ENCODE peak calls at places on chromosomes 4 and X, in nine cellular contexts. C, J, L, V, D, W, B, Z and Y are unnamed samples.

GRCh38 chr4:81052119-81053068 is 21.9 kb downstream of the BMP3 start:
- DNase-seq in L (peak; percentile 61), C (peak; percentile 39), B (no peak), Z (peak; percentile 34), W (peak; percentile 67), D (peak; percentile 42), J (peak; percentile 87), V (peak; percentile 59), Y (peak; percentile 22)

GRCh38 chr4:1351854-1352633 is 5.0 kb downstream of the UVSSA start:
- DNase-seq in C (peak; percentile 92), Z (peak; percentile 38), J (peak; percentile 96), V (peak; percentile 95), D (peak; percentile 95), B (no peak), W (peak; percentile 91), L (peak; percentile 79), Y (peak; percentile 51)

GRCh38 chr4:64784125-64784524 is 374.9 kb upstream of the TECRL start:
- DNase-seq in L (peak; percentile 19), V (no peak), D (no peak), C (no peak), Z (no peak), B (no peak), J (peak; percentile 14), W (no peak), Y (peak; percentile 39)

GRCh38 chr4:150782921-150783320 is 201.0 kb downstream of the MAB21L2 start:
- DNase-seq in V (no peak), D (no peak), J (no peak), C (no peak), W (no peak), L (no peak), Z (no peak), B (no peak), Y (no peak)

GRCh38 chr4:143186202-143186601 is 1.5 kb downstream of the USP38 start:
- DNase-seq in B (no peak), D (no peak), L (peak; percentile 62), V (no peak), W (no peak), Z (no peak), J (no peak), C (no peak), Y (no peak)

GRCh38 chr4:47933798-47934197 is 19.4 kb upstream of the NFXL1 start:
- DNase-seq in W (no peak), V (no peak), Z (peak; percentile 23), C (no peak), J (peak; percentile 63), D (no peak), L (peak; percentile 64), B (no peak), Y (no peak)

GRCh38 chrX:1658083-1658463 is 43.2 kb downstream of the ASMT start:
- DNase-seq in B (no peak), V (peak; percentile 17), J (no peak), Z (no peak), L (no peak), C (peak; percentile 4), W (no peak), D (no peak), Y (no peak)

GRCh38 chrX:134548844-134549205 is 88.9 kb downstream of the HPRT1 start:
- DNase-seq in L (peak; percentile 17), B (no peak), C (no peak), V (no peak), W (no peak), D (no peak), Z (no peak), J (peak; percentile 30), Y (no peak)

GRCh38 chr4:68184923-68185322 is 55.3 kb upstream of the TMPRSS11F start:
- DNase-seq in Z (no peak), D (no peak), C (no peak), V (no peak), W (no peak), B (no peak), J (no peak), L (no peak), Y (no peak)

GRCh38 chrX:41761702-41762101 is 37.7 kb downstream of the GPR82 start:
- DNase-seq in C (no peak), B (no peak), W (no peak), D (no peak), J (no peak), Z (no peak), V (no peak), L (no peak), Y (no peak)

GRCh38 chr4:11470709-11471441 is 42.2 kb upstream of the HS3ST1 start:
- DNase-seq in W (no peak), D (no peak), Z (no peak), C (no peak), L (no peak), V (no peak), B (no peak), J (peak; percentile 9), Y (no peak)

GRCh38 chrX:47366051-47366722 is 4.2 kb upstream of the ZNF157 start:
- DNase-seq in B (peak; percentile 73), V (peak; percentile 65), J (peak; percentile 82), W (peak; percentile 80), C (peak; percentile 77), L (peak; percentile 77), Z (peak; percentile 32), D (peak; percentile 52), Y (no peak)

GRCh38 chrX:31036895-31037294 is 34.9 kb downstream of the FTHL17 start:
- DNase-seq in Z (peak; percentile 1), L (peak; percentile 52), V (peak; percentile 7), D (no peak), W (peak; percentile 48), J (peak; percentile 60), B (no peak), C (peak; percentile 18), Y (peak; percentile 4)

GRCh38 chr4:121950680-121951569 is 935 bp downstream of the TRPC3 start:
- DNase-seq in L (peak; percentile 30), D (peak; percentile 8), V (peak; percentile 30), W (peak; percentile 56), B (no peak), J (peak; percentile 44), Z (no peak), C (peak; percentile 38), Y (no peak)

GRCh38 chr4:159010563-159011260 is 92.2 kb upstream of the RAPGEF2 start:
- DNase-seq in V (no peak), J (no peak), C (no peak), B (no peak), Z (peak; percentile 18), L (no peak), D (no peak), W (no peak), Y (peak; percentile 69)

GRCh38 chrX:136754641-136755040 is 26.1 kb downstream of the ARHGEF6 start:
- DNase-seq in Z (no peak), B (no peak), D (no peak), W (no peak), C (peak; percentile 36), J (no peak), V (peak; percentile 18), L (no peak), Y (peak; percentile 5)

GRCh38 chr4:107034982-107035710 is 967 bp downstream of the DKK2 start:
- DNase-seq in V (no peak), J (peak; percentile 74), W (peak; percentile 61), D (no peak), L (peak; percentile 48), C (peak; percentile 11), Z (no peak), B (no peak), Y (no peak)

GRCh38 chr4:101643201-101643600 is 147.3 kb upstream of the BANK1 start:
- DNase-seq in W (no peak), J (peak; percentile 22), L (peak; percentile 37), B (no peak), C (no peak), Z (no peak), D (no peak), V (no peak), Y (no peak)

GRCh38 chr4:45317739-45318138 is 591.4 kb upstream of the GNPDA2 start:
- DNase-seq in J (no peak), D (no peak), W (no peak), V (no peak), Z (no peak), L (no peak), C (no peak), B (no peak), Y (no peak)

GRCh38 chrX:45623266-45623665 is 422.6 kb upstream of the DIPK2B start:
- DNase-seq in L (peak; percentile 84), V (no peak), Z (peak; percentile 76), J (no peak), D (no peak), W (no peak), B (no peak), C (no peak), Y (no peak)

GRCh38 chr4:23333556-23333945 is 556.3 kb downstream of the PPARGC1A start:
- DNase-seq in Z (no peak), L (peak; percentile 43), C (peak; percentile 29), V (peak; percentile 6), W (no peak), J (no peak), D (no peak), B (no peak), Y (no peak)

GRCh38 chrX:153578200-153578835 is 20.6 kb downstream of the CCNQ start:
- DNase-seq in W (peak; percentile 64), J (peak; percentile 56), Z (no peak), B (no peak), D (no peak), V (no peak), L (no peak), C (no peak), Y (no peak)

GRCh38 chr4:163107754-163108153 is 58.9 kb downstream of the NAF1 start:
- DNase-seq in L (peak; percentile 41), D (no peak), Z (no peak), V (no peak), W (no peak), J (peak; percentile 14), B (no peak), C (no peak), Y (no peak)

GRCh38 chr4:184475096-184475461 is 729 bp upstream of the IRF2 start:
- DNase-seq in B (peak; percentile 85), C (peak; percentile 66), L (peak; percentile 59), W (peak; percentile 45), V (peak; percentile 65), J (peak; percentile 53), Z (no peak), D (peak; percentile 23), Y (no peak)

GRCh38 chrX:109685656-109686078 is 47.4 kb downstream of the ACSL4 start:
- DNase-seq in J (no peak), C (peak; percentile 11), W (no peak), V (no peak), D (no peak), B (no peak), L (no peak), Z (no peak), Y (no peak)

GRCh38 chr4:125741825-125742452 is 427.2 kb downstream of the FAT4 start:
- DNase-seq in L (peak; percentile 68), J (peak; percentile 51), V (no peak), D (no peak), C (no peak), W (no peak), B (no peak), Z (no peak), Y (no peak)

GRCh38 chr4:123621072-123621705 is 224.6 kb downstream of the SPRY1 start:
- DNase-seq in J (no peak), C (no peak), L (no peak), V (no peak), Z (no peak), W (no peak), B (no peak), D (no peak), Y (no peak)